ENCODE peak calls at places on chromosomes 5 and 9, in nine cellular contexts. Q is fibroblast of lung, G is GM23248, A is PC-3, R is endodermal cell, S is cardiac muscle cell, Z is ovary, E is H9, M is GM23338. J is an unnamed sample.

GRCh38 chr9:16704489-16705111 is 165.9 kb downstream of the BNC2 start:
- DNase-seq in Q (peak; percentile 88), G (no peak), A (no peak), R (peak; percentile 73), S (peak; percentile 34), Z (peak; percentile 78), E (peak; percentile 64), M (peak; percentile 65), J (no peak)

GRCh38 chr5:155728857-155729683 is 597.9 kb upstream of the SGCD start:
- DNase-seq in Q (peak; percentile 0), G (peak; percentile 53), A (no peak), R (peak; percentile 75), S (peak; percentile 3), Z (peak; percentile 18), E (peak; percentile 53), M (peak; percentile 77), J (no peak)

GRCh38 chr9:86239053-86239770 is 20.2 kb downstream of the C9orf153 start:
- DNase-seq in Q (peak; percentile 31), G (peak; percentile 32), A (peak; percentile 35), R (no peak), S (no peak), Z (no peak), E (no peak), M (no peak), J (no peak)

GRCh38 chr5:95995947-95996489 is 34.4 kb upstream of the ELL2 start:
- DNase-seq in Q (no peak), G (no peak), A (no peak), R (no peak), S (no peak), Z (no peak), E (no peak), M (peak; percentile 9), J (no peak)

GRCh38 chr9:32524558-32525461 is 1.2 kb downstream of the RIGI start:
- DNase-seq in Q (no peak), G (peak; percentile 25), A (peak; percentile 30), R (peak; percentile 75), S (no peak), Z (peak; percentile 12), E (peak; percentile 32), M (peak; percentile 67), J (peak; percentile 11)

GRCh38 chr5:1657161-1657741 is 133.5 kb upstream of the LPCAT1 start:
- DNase-seq in Q (no peak), G (no peak), A (no peak), R (peak; percentile 45), S (no peak), Z (no peak), E (peak; percentile 20), M (no peak), J (no peak)

GRCh38 chr5:159099049-159099760 is 511 bp downstream of the EBF1 start:
- DNase-seq in Q (peak; percentile 57), G (peak; percentile 86), A (peak; percentile 49), R (peak; percentile 77), S (peak; percentile 76), Z (peak; percentile 59), E (peak; percentile 36), M (peak; percentile 61), J (peak; percentile 40)

GRCh38 chr5:157390179-157390923 is 69.7 kb upstream of the NIPAL4 start:
- DNase-seq in Q (peak; percentile 61), G (peak; percentile 95), A (peak; percentile 100), R (peak; percentile 63), S (no peak), Z (no peak), E (no peak), M (no peak), J (no peak)

GRCh38 chr9:107751522-107752235 is 262.1 kb upstream of the KLF4 start:
- DNase-seq in Q (peak; percentile 37), G (peak; percentile 86), A (peak; percentile 65), R (no peak), S (no peak), Z (no peak), E (no peak), M (peak; percentile 4), J (no peak)

GRCh38 chr5:178273041-178273440 is 40.4 kb upstream of the PHYKPL start:
- DNase-seq in Q (no peak), G (no peak), A (no peak), R (no peak), S (no peak), Z (no peak), E (no peak), M (no peak), J (no peak)

GRCh38 chr9:108609227-108609894 is 246.4 kb downstream of the ACTL7B start:
- DNase-seq in Q (no peak), G (peak; percentile 66), A (peak; percentile 41), R (no peak), S (no peak), Z (no peak), E (no peak), M (no peak), J (no peak)

GRCh38 chr9:97397220-97397619 is 14.7 kb upstream of the TDRD7 start:
- DNase-seq in Q (no peak), G (peak; percentile 76), A (peak; percentile 62), R (peak; percentile 23), S (no peak), Z (no peak), E (no peak), M (no peak), J (no peak)

GRCh38 chr5:32311404-32312193 is 1.1 kb downstream of the MTMR12 start:
- DNase-seq in Q (no peak), G (peak; percentile 57), A (no peak), R (no peak), S (no peak), Z (no peak), E (no peak), M (peak; percentile 69), J (no peak)

GRCh38 chr5:157819502-157820125 is 39.3 kb downstream of the CLINT1 start:
- DNase-seq in Q (no peak), G (no peak), A (no peak), R (no peak), S (peak; percentile 23), Z (no peak), E (no peak), M (no peak), J (no peak)

GRCh38 chr5:16936150-16937022 is at the start of gene MYO10:
- DNase-seq in Q (peak; percentile 80), G (peak; percentile 93), A (peak; percentile 89), R (peak; percentile 98), S (peak; percentile 91), Z (peak; percentile 86), E (peak; percentile 93), M (peak; percentile 81), J (peak; percentile 16)

GRCh38 chr5:72648511-72648910 is 141.3 kb upstream of the ZNF366 start:
- DNase-seq in Q (no peak), G (peak; percentile 45), A (peak; percentile 6), R (no peak), S (no peak), Z (no peak), E (no peak), M (no peak), J (no peak)

GRCh38 chr9:95750725-95751644 is 124.5 kb upstream of the ERCC6L2 start:
- DNase-seq in Q (no peak), G (no peak), A (no peak), R (no peak), S (no peak), Z (no peak), E (peak; percentile 45), M (peak; percentile 62), J (no peak)

DNA sequence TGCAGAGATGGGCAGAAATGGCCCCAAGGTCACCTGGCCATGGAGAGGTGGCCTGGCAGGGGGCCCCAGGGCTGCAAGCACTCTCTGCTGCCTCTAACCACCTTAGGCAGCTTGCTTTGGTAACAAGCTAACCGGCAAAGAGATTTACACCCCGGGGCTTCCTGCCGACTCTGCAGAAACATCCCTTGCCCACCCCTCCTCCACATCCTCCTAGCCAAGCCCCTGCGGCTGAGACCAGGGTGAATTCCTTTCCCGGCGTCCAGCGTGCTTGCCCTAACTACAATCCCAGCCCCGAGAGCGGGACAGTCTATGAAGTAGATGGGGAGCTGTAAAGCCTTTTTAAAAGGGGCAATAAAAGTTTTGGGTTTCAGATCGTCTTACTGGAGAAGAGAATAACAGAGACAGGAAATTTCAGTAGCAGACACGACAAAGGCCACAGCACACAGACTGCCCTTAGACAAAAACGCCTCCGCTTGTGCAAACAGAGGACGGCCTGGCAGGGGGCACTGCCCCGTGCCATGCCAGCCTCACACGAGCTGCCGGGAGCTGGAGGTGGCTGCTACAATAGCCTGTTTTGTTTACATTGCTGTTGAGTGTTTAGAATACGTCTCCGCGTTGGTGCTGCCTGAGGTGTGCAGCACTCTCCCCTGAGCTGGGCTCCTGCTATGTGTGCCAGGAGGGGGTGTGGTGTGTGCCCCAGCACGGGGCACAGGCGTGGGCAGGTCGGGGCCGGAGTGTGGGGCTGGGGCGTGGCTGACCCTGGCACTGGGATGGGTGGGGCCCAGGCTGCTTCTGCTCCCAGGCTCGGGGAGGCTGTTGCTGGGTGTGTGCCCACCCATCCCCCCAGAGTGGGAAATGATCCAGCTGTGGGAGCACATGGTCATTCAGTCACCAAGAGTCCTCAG is 15.3 kb downstream of the MYMK start:
- DNase-seq in Q (no peak), G (no peak), A (peak; percentile 35), R (peak; percentile 91), S (peak; percentile 55), Z (no peak), E (peak; percentile 79), M (peak; percentile 77), J (peak; percentile 37)
- H3K27ac ChIP-seq in Q (no peak overlapping the region), G (no peak overlapping the region), A (no peak overlapping the region), R (peak overlapping the region; percentile 53), S (no peak overlapping the region), Z (no peak overlapping the region), E (no peak overlapping the region), M (peak overlapping the region; percentile 33), J (peak overlapping the region; percentile 63)

DNA sequence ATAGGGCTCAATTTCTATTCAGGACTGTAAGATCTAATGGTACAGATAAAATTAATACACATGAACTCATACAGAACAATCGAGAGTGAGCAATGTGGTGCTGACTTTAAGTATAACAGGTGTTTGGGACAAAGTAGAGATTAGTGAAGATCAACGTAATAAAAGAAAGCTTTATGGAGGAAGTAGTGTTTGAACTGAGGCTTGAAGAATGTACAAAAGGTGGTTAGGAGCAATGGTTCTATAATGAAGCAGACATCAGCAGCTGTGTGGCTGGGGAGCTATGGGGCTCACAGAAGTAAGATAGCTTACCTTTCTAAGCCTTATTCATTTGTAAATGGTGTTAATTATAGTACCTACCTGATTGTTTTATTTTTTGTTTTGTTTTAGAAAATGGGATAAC is 275.4 kb upstream of the RGMB start:
- DNase-seq in Q (no peak), G (no peak), A (no peak), R (no peak), S (no peak), Z (no peak), E (no peak), M (peak; percentile 5), J (no peak)
- H3K27ac ChIP-seq in Q (no peak overlapping the region), G (no peak overlapping the region), A (no peak overlapping the region), R (no peak overlapping the region), S (no peak overlapping the region), Z (no peak overlapping the region), E (no peak overlapping the region), M (no peak overlapping the region), J (no peak overlapping the region)

GRCh38 chr9:75911390-75911789 is 20.9 kb downstream of the PCSK5 start:
- DNase-seq in Q (no peak), G (no peak), A (no peak), R (no peak), S (no peak), Z (no peak), E (no peak), M (no peak), J (no peak)
- H3K27ac ChIP-seq in Q (no peak overlapping the region), G (no peak overlapping the region), A (no peak overlapping the region), R (no peak overlapping the region), S (no peak overlapping the region), Z (no peak overlapping the region), E (no peak overlapping the region), M (no peak overlapping the region), J (no peak overlapping the region)

DNA sequence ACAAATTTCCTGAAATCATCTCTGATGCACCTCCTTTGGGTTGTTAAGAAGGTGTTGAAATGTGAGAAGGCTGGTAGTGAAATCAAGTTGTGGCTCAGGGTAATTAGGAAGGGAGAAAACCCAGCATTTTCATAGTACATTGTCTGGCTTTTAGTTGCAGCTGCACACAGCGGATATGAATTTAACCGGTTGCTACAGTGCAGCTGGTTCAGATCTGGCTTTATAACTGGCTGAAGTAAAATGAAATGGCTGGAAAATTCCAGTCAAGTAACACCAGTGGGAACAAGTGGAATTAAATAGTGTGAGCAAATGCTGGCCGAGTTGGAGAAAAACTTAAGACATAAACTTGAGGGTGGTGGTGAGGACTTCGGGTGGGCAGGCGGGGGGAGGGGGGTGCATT is 17.6 kb downstream of the RGMB start:
- DNase-seq in Q (no peak), G (peak; percentile 39), A (no peak), R (no peak), S (no peak), Z (no peak), E (no peak), M (no peak), J (no peak)
- H3K27ac ChIP-seq in Q (no peak overlapping the region), G (peak overlapping the region; percentile 62), A (no peak overlapping the region), R (no peak overlapping the region), S (no peak overlapping the region), Z (no peak overlapping the region), E (no peak overlapping the region), M (no peak overlapping the region), J (no peak overlapping the region)

J was measured in CD4-positive, alpha-beta T cell.